ENCODE peak calls at places on chromosomes 16 and 17, in four cellular contexts. Z is cardiac muscle cell, B is neural progenitor cell, X is GM23248. K is an unnamed sample.

GRCh38 chr17:44278006-44278405 is 10.1 kb upstream of the SLC4A1 start:
- DNase-seq in Z (no peak), B (no peak), X (peak; percentile 87), K (no peak)

GRCh38 chr17:45312477-45313418 is 4.1 kb downstream of the MAP3K14 start:
- DNase-seq in Z (no peak), B (no peak), X (peak; percentile 42), K (peak; percentile 45)

GRCh38 chr16:1870365-1871082 is 1.4 kb downstream of the MEIOB start:
- DNase-seq in Z (peak; percentile 23), B (no peak), X (peak; percentile 90), K (no peak)

GRCh38 chr17:81049973-81050551 is 15.1 kb downstream of the BAIAP2 start:
- DNase-seq in Z (no peak), B (no peak), X (no peak), K (no peak)

GRCh38 chr17:28675485-28675884 is 13.5 kb downstream of the SUPT6H start:
- DNase-seq in Z (no peak), B (no peak), X (peak; percentile 24), K (no peak)

GRCh38 chr16:57810197-57811024 is 8.1 kb upstream of the KIFC3 start:
- DNase-seq in Z (peak; percentile 87), B (peak; percentile 47), X (peak; percentile 95), K (peak; percentile 97)

GRCh38 chr17:37179893-37180292 is 195.9 kb upstream of the C17orf78 start:
- DNase-seq in Z (peak; percentile 56), B (no peak), X (peak; percentile 78), K (no peak)

GRCh38 chr17:13003927-13004326 is 13.9 kb downstream of the ELAC2 start:
- DNase-seq in Z (no peak), B (no peak), X (no peak), K (no peak)

GRCh38 chr16:81604960-81605383 is 160.4 kb downstream of the CMIP start:
- DNase-seq in Z (peak; percentile 54), B (no peak), X (peak; percentile 89), K (no peak)

GRCh38 chr17:50026046-50026675 is 29.7 kb upstream of the ITGA3 start:
- DNase-seq in Z (no peak), B (no peak), X (no peak), K (no peak)

GRCh38 chr16:75996491-75996890 is 270.2 kb upstream of the CPHXL start:
- DNase-seq in Z (no peak), B (no peak), X (no peak), K (no peak)

GRCh38 chr16:52379551-52379950 is 167.4 kb downstream of the TOX3 start:
- DNase-seq in Z (no peak), B (no peak), X (no peak), K (no peak)

GRCh38 chr16:89031715-89032659 is 55.0 kb upstream of the CBFA2T3 start:
- DNase-seq in Z (no peak), B (no peak), X (no peak), K (no peak)

GRCh38 chr17:38572665-38573365 is 32.9 kb downstream of the SRCIN1 start:
- DNase-seq in Z (no peak), B (peak; percentile 94), X (peak; percentile 26), K (peak; percentile 95)

GRCh38 chr17:73533127-73533526 is 111.1 kb downstream of the SDK2 start:
- DNase-seq in Z (no peak), B (no peak), X (no peak), K (no peak)

GRCh38 chr16:13958438-13958837 is 38.5 kb downstream of the ERCC4 start:
- DNase-seq in Z (no peak), B (no peak), X (no peak), K (no peak)

GRCh38 chr17:27577884-27578717 is 52.9 kb upstream of the LGALS9 start:
- DNase-seq in Z (peak; percentile 82), B (no peak), X (peak; percentile 55), K (no peak)

GRCh38 chr16:81136331-81137011 is 40.3 kb upstream of the GCSH start:
- DNase-seq in Z (no peak), B (no peak), X (no peak), K (no peak)

GRCh38 chr16:85916141-85916890 is 17.4 kb downstream of the IRF8 start:
- DNase-seq in Z (peak; percentile 94), B (no peak), X (no peak), K (no peak)

GRCh38 chr16:88938933-88939813 is 37.8 kb downstream of the CBFA2T3 start:
- DNase-seq in Z (no peak), B (no peak), X (peak; percentile 15), K (no peak)

GRCh38 chr17:77212833-77213777 is 72.3 kb downstream of the SEC14L1 start:
- DNase-seq in Z (no peak), B (no peak), X (no peak), K (no peak)
- H3K36me3 ChIP-seq in Z (peaks cover 29% of the 10 kb centered on the region), B (no peaks in the 10 kb centered on the region), X (peaks cover 30% of the 10 kb centered on the region), K (peaks cover 50% of the 10 kb centered on the region)

DNA sequence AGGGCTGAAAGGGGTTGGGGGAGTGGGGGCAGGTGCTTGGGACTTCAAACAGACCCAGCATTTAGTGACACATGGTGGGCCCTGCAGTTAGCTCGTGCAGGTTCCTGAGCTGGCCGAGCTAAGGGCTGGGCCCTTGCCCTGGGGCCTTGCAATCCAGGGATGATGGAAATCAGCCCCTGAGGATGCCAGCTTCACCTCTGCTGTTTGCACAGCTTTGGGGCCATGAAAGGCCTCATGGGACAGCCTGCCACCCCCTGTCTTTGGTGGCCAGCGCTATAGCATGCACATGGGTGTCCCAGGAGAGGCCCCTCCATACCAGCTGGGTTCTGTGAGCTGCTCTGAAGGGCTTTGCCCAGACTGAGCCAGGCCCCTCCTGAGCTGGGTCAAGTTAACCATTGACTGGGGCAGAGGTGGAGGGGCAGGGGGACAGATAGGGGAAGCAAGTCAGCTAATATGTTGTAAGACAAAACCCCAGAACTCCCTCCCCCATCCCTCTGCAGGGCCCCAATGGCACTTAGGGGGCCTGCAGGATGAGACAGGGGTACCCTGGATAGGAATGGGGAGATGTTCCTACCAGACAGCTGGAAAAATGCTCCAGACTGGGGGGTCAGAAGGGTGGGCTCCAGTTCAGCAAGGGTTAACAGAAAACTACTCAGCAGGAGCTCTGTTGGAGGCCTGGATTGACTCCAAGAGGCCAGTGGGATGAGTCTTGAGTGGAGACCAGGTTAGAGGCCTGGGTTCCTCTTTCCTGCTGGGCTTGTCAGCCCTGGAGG is 679 bp downstream of the PRR15L start:
- DNase-seq in Z (no peak), B (no peak), X (peak; percentile 12), K (no peak)
- H3K27ac ChIP-seq in Z (no peak overlapping the region), B (no peak overlapping the region), X (no peak overlapping the region), K (no peak overlapping the region)

DNA sequence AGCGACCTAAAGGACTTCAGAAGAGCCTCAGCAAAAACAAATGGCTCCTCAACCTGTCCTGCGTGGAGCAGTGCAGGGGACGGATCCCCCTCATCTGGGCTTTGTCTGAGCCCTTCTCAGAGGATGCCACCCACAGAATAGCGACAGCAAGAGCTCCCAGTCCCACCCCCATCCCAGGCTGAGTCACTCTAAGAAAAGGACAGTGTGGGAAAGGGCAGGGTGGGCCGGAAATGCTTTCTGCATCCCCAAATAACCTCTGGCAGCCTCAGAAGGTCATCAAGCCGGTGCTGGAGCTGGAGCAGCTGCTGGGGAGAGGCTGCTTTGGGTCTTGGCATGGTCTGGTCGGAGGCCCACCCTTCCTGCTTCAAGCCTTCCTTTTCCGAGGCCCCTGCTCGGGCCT is 8.9 kb downstream of the SLC12A4 start:
- DNase-seq in Z (peak; percentile 53), B (no peak), X (peak; percentile 90), K (no peak)
- H3K36me3 ChIP-seq in Z (peaks cover 12% of the 10 kb centered on the region), B (no peaks in the 10 kb centered on the region), X (peaks cover 44% of the 10 kb centered on the region), K (peaks cover 69% of the 10 kb centered on the region)

DNA sequence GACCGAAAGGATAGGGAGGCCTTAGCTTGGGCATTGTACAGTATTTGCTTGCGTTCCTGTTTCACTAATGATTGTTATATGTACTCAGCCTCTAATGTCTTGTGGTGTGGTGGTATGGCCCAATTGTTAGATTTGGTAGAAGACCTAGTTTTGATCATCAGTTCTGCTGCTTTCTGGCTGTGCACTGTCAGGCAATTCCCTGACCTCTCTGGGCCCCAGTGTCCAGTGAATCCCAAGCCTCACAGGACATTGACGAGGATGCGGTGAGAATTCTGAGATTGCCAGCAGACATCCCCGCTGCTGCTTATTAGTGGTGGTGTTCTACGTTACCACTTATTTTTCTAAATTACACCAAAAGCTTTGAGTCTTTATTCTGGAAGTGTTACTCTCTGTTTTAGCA is 195.2 kb downstream of the SNX29 start:
- DNase-seq in Z (no peak), B (no peak), X (no peak), K (no peak)
- H3K27ac ChIP-seq in Z (no peak overlapping the region), B (no peak overlapping the region), X (peak overlapping the region; percentile 27), K (no peak overlapping the region)

GRCh38 chr16:27470567-27471431 is 68.8 kb downstream of the IL21R start:
- DNase-seq in Z (peak; percentile 67), B (no peak), X (peak; percentile 64), K (no peak)
- H3K36me3 ChIP-seq in Z (peaks cover 76% of the 10 kb centered on the region), B (peaks cover 9% of the 10 kb centered on the region), X (peaks cover 42% of the 10 kb centered on the region), K (peaks cover 100% of the 10 kb centered on the region)

DNA sequence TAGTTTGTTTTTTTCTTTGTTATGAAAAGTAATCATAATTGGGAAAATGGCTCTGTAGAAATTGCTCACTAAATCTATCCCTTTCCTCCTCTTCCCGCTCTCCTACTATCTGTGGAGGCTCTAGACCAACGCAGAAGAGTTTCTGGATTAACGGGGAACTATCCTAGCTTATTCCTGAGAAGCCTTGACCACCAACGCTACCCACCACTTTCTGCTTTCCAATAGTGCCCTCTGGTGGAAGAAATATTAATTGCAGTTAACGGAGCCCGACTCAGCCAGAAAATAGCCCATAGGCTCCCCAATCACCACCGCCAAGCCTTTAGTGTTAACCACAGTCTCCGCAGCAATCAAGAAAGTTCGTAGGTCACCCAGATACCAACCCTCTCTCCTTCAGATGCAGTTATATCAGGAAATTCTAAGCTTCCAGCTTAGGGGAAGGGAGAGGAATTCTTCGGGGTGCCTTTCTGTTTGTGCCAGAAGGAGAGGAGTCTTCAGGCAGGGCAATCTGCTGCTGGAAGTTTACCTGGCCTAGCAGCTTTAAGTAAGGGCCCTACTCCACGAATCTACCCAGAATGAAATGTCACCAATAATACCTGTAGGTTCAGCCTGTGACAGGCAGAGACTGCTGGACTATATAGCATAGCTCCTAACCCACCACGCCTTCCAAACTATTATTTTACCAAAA is 23.0 kb upstream of the NSRP1 start:
- DNase-seq in Z (peak; percentile 76), B (peak; percentile 79), X (peak; percentile 71), K (peak; percentile 93)
- H3K27ac ChIP-seq in Z (no peak overlapping the region), B (no peak overlapping the region), X (no peak overlapping the region), K (no peak overlapping the region)

GRCh38 chr16:74562117-74562516 is 44.8 kb downstream of the GLG1 start:
- DNase-seq in Z (no peak), B (no peak), X (peak; percentile 5), K (no peak)
- H3K36me3 ChIP-seq in Z (no peaks in the 10 kb centered on the region), B (no peaks in the 10 kb centered on the region), X (no peaks in the 10 kb centered on the region), K (no peaks in the 10 kb centered on the region)